ENCODE peak calls at places on chromosome 15, in nine cellular contexts. O is HTR-8/SVneo; B is T-helper 17 cell; F is C1 segment of cervical spinal cord; P is activated CD4-positive, alpha-beta T cell treated with anti-CD3 and anti-CD28 coated beads, Interleukin-2, amount 50 U/mL, for 1 hour; S is activated naive CD4-positive, alpha-beta T cell treated with anti-CD3 and anti-CD28 coated beads, Interleukin-2, amount 10 ng/mL, durations not matched to agents 7 days and 5 days; M is T1000; H is Right ventricle myocardium superior; T is dermis blood vessel endothelial cell. U is an unnamed sample.
A peak's percentile ranks its signal among the peaks of the same experiment; 100 is the strongest.

GRCh38 chr15:34613997-34614396 is 30.5 kb upstream of the GOLGA8B start:
- DNase-seq in O (no peak), F (no peak), H (no peak), M (no peak), S (no peak), T (no peak), B (no peak), P (no peak), U (no peak)

GRCh38 chr15:68658151-68658550 is 79.4 kb downstream of the CORO2B start:
- DNase-seq in H (peak; percentile 34), O (no peak), S (no peak), M (no peak), B (no peak), P (no peak), F (no peak), T (no peak), U (peak; percentile 47)

GRCh38 chr15:40787991-40788390 is 18.2 kb downstream of the C15orf62 start:
- DNase-seq in P (no peak), O (no peak), F (no peak), B (no peak), H (no peak), M (no peak), T (no peak), S (no peak), U (no peak)

GRCh38 chr15:56814429-56814828 is 81.1 kb upstream of the ZNF280D start:
- DNase-seq in B (no peak), M (no peak), H (no peak), T (peak; percentile 53), S (no peak), P (no peak), O (no peak), F (no peak), U (no peak)

GRCh38 chr15:88448991-88449461 is 18.2 kb downstream of the MRPL46 start:
- DNase-seq in O (no peak), T (no peak), P (no peak), S (no peak), H (no peak), B (no peak), M (no peak), F (no peak), U (no peak)

GRCh38 chr15:90807687-90808086 is 60.7 kb upstream of the FURIN start:
- DNase-seq in H (no peak), T (no peak), M (no peak), F (no peak), P (no peak), S (no peak), B (no peak), O (no peak), U (no peak)

GRCh38 chr15:52392008-52392687 is 96.5 kb upstream of the MYO5C start:
- DNase-seq in P (no peak), T (no peak), F (no peak), B (no peak), S (no peak), M (peak; percentile 76), H (no peak), O (peak; percentile 39), U (no peak)

GRCh38 chr15:80776420-80777045 is 2.6 kb upstream of the CEMIP start:
- DNase-seq in M (peak; percentile 52), P (peak; percentile 51), S (peak; percentile 74), B (peak; percentile 20), H (peak; percentile 62), F (peak; percentile 70), T (peak; percentile 91), O (peak; percentile 66), U (peak; percentile 77)

GRCh38 chr15:100893964-100894295 is 14.3 kb downstream of the ALDH1A3 start:
- DNase-seq in T (no peak), F (no peak), H (no peak), S (no peak), M (no peak), B (no peak), O (no peak), P (no peak), U (peak; percentile 38)

U was measured in spleen.